ENCODE peak calls at places on chromosomes 16 and 17, in five cellular contexts. T, Z, I, M and S are unnamed samples.

GRCh38 chr17:5785343-5785742 is 201.0 kb upstream of the NLRP1 start:
- DNase-seq in T (no peak), Z (peak), I (peak), M (no peak), S (no peak)

GRCh38 chr16:19284207-19284606 is 1.3 kb upstream of the CLEC19A start:
- DNase-seq in T (no peak), Z (no peak), I (peak), M (no peak), S (no peak)

GRCh38 chr16:31073823-31074072 is 292 bp downstream of the ZNF668 start:
- DNase-seq in T (no peak), Z (no peak), I (no peak), M (no peak), S (no peak)

GRCh38 chr16:84836234-84836647 is 16.5 kb downstream of the CRISPLD2 start:
- DNase-seq in M (peak), I (peak), Z (no peak), T (no peak), S (no peak)

GRCh38 chr16:56226840-56227525 is 35.7 kb downstream of the GNAO1 start:
- DNase-seq in M (no peak), Z (no peak), T (no peak), I (no peak), S (no peak)

GRCh38 chr16:82761858-82762257 is 135.1 kb downstream of the CDH13 start:
- DNase-seq in Z (no peak), I (no peak), T (no peak), M (no peak), S (no peak)

GRCh38 chr16:72066747-72067146 is 3.7 kb downstream of the HPR start:
- DNase-seq in T (no peak), M (no peak), I (peak), Z (peak), S (no peak)

GRCh38 chr17:59707182-59707970 is at the start of the genes PTRH2 and VMP1:
- DNase-seq in M (peak), I (peak), T (peak), Z (peak), S (peak)

GRCh38 chr17:32443827-32444300 is 446 bp upstream of the PSMD11 start:
- DNase-seq in Z (no peak), T (no peak), I (no peak), M (no peak), S (no peak)

GRCh38 chr17:48954300-48954755 is 9.7 kb upstream of the SNF8 start:
- DNase-seq in T (no peak), Z (peak), I (peak), M (peak), S (no peak)

GRCh38 chr16:74922150-74923138 is 62.5 kb downstream of the WDR59 start:
- DNase-seq in Z (no peak), M (no peak), T (no peak), I (no peak), S (no peak)

GRCh38 chr16:87012954-87013938 is 303.9 kb downstream of the C16orf95 start:
- DNase-seq in M (no peak), T (no peak), Z (no peak), I (no peak), S (no peak)

GRCh38 chr17:72222571-72222970 is 101.8 kb downstream of the SOX9 start:
- DNase-seq in T (no peak), M (peak), Z (no peak), I (no peak), S (no peak)

GRCh38 chr17:72219824-72220473 is 99.1 kb downstream of the SOX9 start:
- DNase-seq in M (no peak), T (no peak), Z (no peak), I (no peak), S (no peak)

GRCh38 chr17:72223816-72224215 is 103.0 kb downstream of the SOX9 start:
- DNase-seq in T (no peak), M (no peak), Z (no peak), I (no peak), S (no peak)

GRCh38 chr17:72226322-72226721 is 105.5 kb downstream of the SOX9 start:
- DNase-seq in Z (no peak), M (no peak), I (no peak), T (no peak), S (no peak)

GRCh38 chr17:72222971-72223370 is 102.2 kb downstream of the SOX9 start:
- DNase-seq in T (no peak), I (no peak), Z (no peak), M (no peak), S (no peak)
- TF ChIP-seq CTCF in T (no peak), I (no peak), Z (no peak), M (no peak), S (no peak)

DNA sequence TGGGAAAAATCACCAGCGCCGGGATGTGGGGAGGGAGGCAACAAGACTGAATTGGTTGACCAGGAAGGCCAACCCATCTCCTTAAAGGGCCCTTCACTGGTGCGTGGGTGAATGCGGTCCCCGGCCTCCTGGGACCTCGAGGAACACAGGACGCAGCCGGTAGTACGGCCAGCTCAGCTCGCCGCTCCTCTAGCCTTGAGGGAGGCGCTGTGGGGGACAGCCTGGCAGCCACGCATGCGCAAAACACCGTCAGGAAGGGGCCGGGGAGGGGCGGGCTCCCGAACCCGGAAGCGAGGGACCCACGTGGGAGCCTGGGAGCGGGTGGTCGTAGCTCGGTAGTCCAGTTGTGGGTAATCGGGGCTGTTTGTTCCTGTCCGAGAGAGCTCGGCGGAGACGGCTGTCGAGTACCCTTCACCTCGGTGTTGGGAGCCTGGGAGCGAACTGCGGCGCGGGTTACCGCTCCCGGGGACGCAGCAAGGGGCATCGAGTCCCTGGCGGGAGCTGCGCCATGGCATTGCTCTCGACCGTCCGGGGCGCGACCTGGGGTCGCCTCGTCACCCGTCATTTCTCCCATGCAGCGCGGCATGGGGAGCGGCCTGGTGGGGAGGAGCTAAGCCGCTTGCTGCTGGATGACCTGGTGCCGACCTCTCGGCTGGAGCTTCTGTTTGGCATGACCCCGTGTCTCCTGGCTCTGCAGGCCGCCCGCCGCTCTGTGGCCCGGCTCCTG is at the start of gene MRM1:
- DNase-seq in I (peak), M (peak), Z (peak), T (peak), S (peak)
- TF ChIP-seq CTCF in I (no peak), M (peak), Z (peak), T (no peak), S (peak)

GRCh38 chr17:78716814-78717393 is 65.2 kb downstream of the CYTH1 start:
- DNase-seq in I (peak), T (no peak), Z (peak), M (peak), S (peak)
- TF ChIP-seq CTCF in I (no peak), T (no peak), Z (no peak), M (no peak), S (no peak)

DNA sequence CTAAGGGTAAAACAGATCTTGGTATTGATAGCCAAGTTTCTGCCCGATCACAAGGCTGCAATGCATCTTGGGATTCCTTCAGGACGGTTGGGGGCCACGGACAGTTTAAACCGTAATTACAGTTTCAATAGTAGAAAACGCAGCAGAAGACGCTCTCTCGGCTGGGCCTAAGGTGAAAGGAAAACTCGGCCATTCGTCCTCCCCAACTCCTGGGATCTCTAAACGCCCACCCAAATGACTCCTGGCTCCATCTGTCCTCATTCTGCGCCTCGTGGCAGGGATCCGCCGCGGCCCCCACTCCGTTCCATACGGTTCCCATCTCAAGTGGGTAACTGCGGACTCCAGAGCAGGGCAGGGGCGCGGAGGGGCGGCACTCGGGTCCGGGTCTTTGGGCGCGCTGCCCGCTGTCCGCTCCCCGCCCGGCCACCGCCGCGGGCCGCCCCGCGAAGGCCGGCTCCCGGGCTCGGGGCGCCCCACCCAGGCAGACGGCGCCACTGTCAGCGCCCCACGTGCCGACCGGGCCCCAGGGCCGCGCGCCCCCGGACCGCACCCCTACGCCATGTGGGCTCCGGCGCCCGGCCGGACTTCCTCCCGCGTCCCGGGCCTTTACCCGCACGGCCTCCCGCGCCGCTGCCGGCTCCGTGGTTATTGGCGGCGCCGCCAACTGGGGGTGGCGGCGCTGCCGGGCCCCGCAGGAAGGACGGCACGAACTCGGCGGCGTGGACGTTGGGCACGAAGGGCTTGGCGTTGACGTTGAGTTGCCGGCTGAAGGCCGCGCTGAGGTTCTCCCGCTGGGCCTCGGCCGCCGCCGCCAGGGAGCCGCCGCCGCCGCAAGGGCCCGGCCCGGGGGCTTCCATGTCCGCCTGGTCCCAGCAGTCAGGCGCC is 755 bp downstream of the GSPT1 start:
- DNase-seq in I (no peak), T (peak), M (peak), Z (peak), S (no peak)
- TF ChIP-seq CTCF in I (no peak), T (no peak), M (no peak), Z (peak), S (no peak)

GRCh38 chr16:54538241-54538640 is 251.7 kb upstream of the IRX3 start:
- DNase-seq in T (no peak), I (no peak), M (no peak), Z (no peak), S (no peak)
- TF ChIP-seq CTCF in T (no peak), I (peak), M (no peak), Z (peak), S (peak)

GRCh38 chr16:68088130-68088972 is 3.2 kb downstream of the NFATC3 start:
- DNase-seq in Z (no peak), M (no peak), T (no peak), I (no peak), S (no peak)
- TF ChIP-seq CTCF in Z (no peak), M (no peak), T (no peak), I (no peak), S (no peak)

GRCh38 chr16:26795184-26795583 is 271.5 kb upstream of the C16orf82 start:
- DNase-seq in I (no peak), M (no peak), T (no peak), Z (peak), S (no peak)
- TF ChIP-seq CTCF in I (no peak), M (no peak), T (no peak), Z (peak), S (no peak)

GRCh38 chr17:34443832-34444469 is 80.9 kb upstream of the CCL1 start:
- DNase-seq in I (no peak), T (no peak), Z (peak), M (no peak), S (no peak)
- TF ChIP-seq CTCF in I (no peak), T (no peak), Z (peak), M (no peak), S (peak)